ENCODE peak calls at places on chromosomes 12 and 14, in six cellular contexts. D is upper lobe of right lung, W is psoas muscle, R is hepatocyte, H is thyroid gland, J is thoracic aorta. T is an unnamed sample.

GRCh38 chr12:115097406-115097805 is 413.4 kb upstream of the TBX3 start:
- DNase-seq in R (no peak), J (no peak), D (no peak), H (no peak), W (no peak), T (no peak)

GRCh38 chr12:92144045-92144630 is 1.5 kb downstream of the BTG1 start:
- DNase-seq in R (peak; percentile 86), J (peak; percentile 11), H (peak; percentile 58), W (peak; percentile 64), D (peak; percentile 67), T (peak; percentile 80)

GRCh38 chr12:85029456-85029855 is 6.6 kb downstream of the TSPAN19 start:
- DNase-seq in J (no peak), D (no peak), H (no peak), R (peak; percentile 45), W (no peak), T (peak; percentile 71)

GRCh38 chr12:3896851-3897351 is 23.7 kb upstream of the PARP11 start:
- DNase-seq in W (no peak), J (no peak), H (no peak), D (no peak), R (no peak), T (peak; percentile 25)

GRCh38 chr12:58502236-58502635 is 418.1 kb downstream of the LRIG3 start:
- DNase-seq in W (no peak), R (peak; percentile 44), J (no peak), H (no peak), D (no peak), T (peak; percentile 56)

GRCh38 chr12:45732936-45733335 is 3.4 kb downstream of the ARID2 start:
- DNase-seq in H (no peak), W (no peak), D (no peak), J (no peak), R (no peak), T (no peak)

GRCh38 chr14:52106853-52107252 is 38.0 kb upstream of the NID2 start:
- DNase-seq in J (no peak), H (no peak), R (no peak), W (no peak), D (no peak), T (no peak)

GRCh38 chr12:124422570-124423523 is 128.0 kb downstream of the RFLNA start:
- DNase-seq in J (peak; percentile 87), D (peak; percentile 93), R (peak; percentile 89), W (peak; percentile 95), H (peak; percentile 96), T (no peak)

GRCh38 chr14:39090548-39091111 is 12.4 kb downstream of the SEC23A start:
- DNase-seq in W (no peak), H (no peak), D (no peak), R (no peak), J (no peak), T (no peak)

GRCh38 chr12:11718105-11718504 is 68.6 kb downstream of the ETV6 start:
- DNase-seq in W (no peak), D (no peak), R (no peak), J (no peak), H (no peak), T (no peak)

GRCh38 chr12:11717533-11717961 is 68.1 kb downstream of the ETV6 start:
- DNase-seq in D (no peak), H (no peak), W (no peak), R (peak; percentile 46), J (no peak), T (no peak)

GRCh38 chr12:11718768-11719253 is 69.3 kb downstream of the ETV6 start:
- DNase-seq in H (no peak), D (no peak), R (no peak), J (no peak), W (no peak), T (no peak)

GRCh38 chr12:11714626-11715025 is 65.2 kb downstream of the ETV6 start:
- DNase-seq in R (no peak), D (no peak), H (no peak), W (no peak), J (no peak), T (no peak)

GRCh38 chr12:11716794-11717532 is 67.5 kb downstream of the ETV6 start:
- DNase-seq in W (no peak), H (no peak), J (no peak), D (no peak), R (peak; percentile 36), T (no peak)
- H3K4me1 ChIP-seq in W (peaks cover 8% of the 10 kb centered on the region), H (peaks cover 10% of the 10 kb centered on the region), J (peaks cover 47% of the 10 kb centered on the region), D (peaks cover 54% of the 10 kb centered on the region), R (peaks cover 31% of the 10 kb centered on the region), T (no peaks in the 10 kb centered on the region)

GRCh38 chr12:25994252-25994651 is 35.8 kb downstream of the RASSF8 start:
- DNase-seq in J (no peak), W (no peak), D (no peak), R (peak; percentile 15), H (no peak), T (no peak)

GRCh38 chr12:25995906-25996305 is 37.4 kb downstream of the RASSF8 start:
- DNase-seq in J (no peak), W (no peak), R (no peak), H (no peak), D (no peak), T (no peak)

GRCh38 chr12:25997401-25997973 is 39.0 kb downstream of the RASSF8 start:
- DNase-seq in H (no peak), R (no peak), W (no peak), J (no peak), D (no peak), T (peak; percentile 73)

GRCh38 chr12:25996677-25997076 is 38.2 kb downstream of the RASSF8 start:
- DNase-seq in D (no peak), R (no peak), H (no peak), W (no peak), J (no peak), T (no peak)

DNA sequence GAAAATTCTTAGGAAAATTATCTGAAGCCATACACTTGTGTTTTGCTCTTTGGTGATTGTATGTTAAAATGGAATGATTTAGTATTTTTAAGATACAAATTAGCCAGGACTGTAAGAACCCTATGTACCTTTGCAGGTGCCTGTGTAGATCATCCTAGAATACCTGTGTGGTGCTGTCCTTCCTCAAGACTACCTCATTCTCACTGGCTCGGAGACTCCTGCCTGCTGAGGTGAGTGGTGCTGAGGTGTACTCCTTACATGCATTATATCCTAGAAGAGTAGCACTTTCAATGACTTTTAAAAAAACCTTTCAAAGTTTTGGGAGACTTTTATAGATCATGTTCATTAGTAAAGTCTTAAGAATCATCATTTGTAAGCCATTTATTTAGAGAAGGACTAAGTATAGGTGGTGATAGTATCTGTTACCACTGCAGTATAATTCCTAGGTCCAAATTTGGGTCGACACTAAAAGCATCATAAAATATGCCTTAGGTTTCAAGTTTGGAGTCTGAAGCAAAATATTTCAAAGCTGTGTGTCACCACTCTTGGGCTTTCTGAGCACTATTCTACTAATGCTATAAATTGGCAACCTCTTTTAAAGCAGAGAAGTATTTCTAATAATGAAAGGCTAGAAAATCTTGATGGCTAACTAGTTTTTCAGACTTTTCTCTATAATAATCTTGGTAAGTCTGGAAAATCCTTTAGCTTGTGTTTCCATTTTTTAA is 36.6 kb downstream of the RASSF8 start:
- DNase-seq in W (no peak), H (no peak), D (no peak), J (no peak), R (no peak), T (no peak)
- H3K4me3 ChIP-seq in W (no peak overlapping the region), H (no peak overlapping the region), D (no peak overlapping the region), J (no peak overlapping the region), R (no peak overlapping the region), T (no peak overlapping the region)

GRCh38 chr12:68620528-68620927 is 9.8 kb downstream of the RAP1B start:
- DNase-seq in D (no peak), H (no peak), R (no peak), J (no peak), W (no peak), T (no peak)
- H3K4me1 ChIP-seq in D (peaks cover 93% of the 10 kb centered on the region), H (peaks cover 31% of the 10 kb centered on the region), R (peaks cover 19% of the 10 kb centered on the region), J (peaks cover 93% of the 10 kb centered on the region), W (peaks cover 87% of the 10 kb centered on the region), T (peaks cover 9% of the 10 kb centered on the region)

DNA sequence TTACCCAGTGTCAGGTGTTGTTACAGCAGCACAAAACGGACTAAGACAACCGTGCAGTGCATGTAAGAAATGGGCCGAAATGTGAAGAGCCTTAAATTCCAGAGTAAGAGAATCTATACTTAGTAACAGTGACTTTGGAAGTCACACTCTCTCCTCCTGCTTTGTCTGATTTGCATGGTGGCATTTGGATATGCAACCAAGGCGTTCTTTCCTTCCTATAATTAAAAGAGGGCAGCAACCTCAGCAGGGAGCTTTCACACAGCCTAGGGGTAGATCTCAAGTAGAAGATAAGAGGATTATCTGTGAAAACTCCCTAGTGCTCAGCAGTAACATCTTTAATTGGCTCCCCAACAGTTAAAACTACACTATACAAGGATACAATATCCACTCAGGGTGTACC is 16.5 kb downstream of the GMFB start:
- DNase-seq in D (no peak), J (no peak), R (no peak), W (no peak), H (no peak), T (peak; percentile 85)
- H3K4me3 ChIP-seq in D (no peak overlapping the region), J (no peak overlapping the region), R (no peak overlapping the region), W (no peak overlapping the region), H (no peak overlapping the region), T (no peak overlapping the region)

GRCh38 chr14:20802341-20803084 is at the start of gene RNASE1:
- DNase-seq in R (peak; percentile 81), H (peak; percentile 6), W (no peak), D (no peak), J (no peak), T (no peak)
- H3K4me1 ChIP-seq in R (peaks cover 19% of the 10 kb centered on the region), H (no peaks in the 10 kb centered on the region), W (no peaks in the 10 kb centered on the region), D (peaks cover 24% of the 10 kb centered on the region), J (no peaks in the 10 kb centered on the region), T (no peaks in the 10 kb centered on the region)